ENCODE peak calls at places on chromosomes 13 and 19, in eight cellular contexts. A is fibroblast of lung; D is activated naive CD8-positive, alpha-beta T cell treated with anti-CD3 and anti-CD28 coated beads, Interleukin-2, amount 50 U/mL, for 24 hours; T is COR-L47; S is CD8-positive, alpha-beta memory T cell; U is cardiac fibroblast; Z is A549; B is foreskin melanocyte. M is an unnamed sample.
A peak's percentile ranks its signal among the peaks of the same experiment; 100 is the strongest.

GRCh38 chr13:73822671-73823592 is 311.3 kb downstream of the KLF12 start:
- DNase-seq in A (no peak), D (no peak), T (no peak), S (no peak), U (no peak), Z (no peak), B (peak; percentile 71), M (no peak)

GRCh38 chr13:30257433-30258099 is 49.8 kb downstream of the KATNAL1 start:
- DNase-seq in A (peak; percentile 47), D (no peak), T (no peak), S (no peak), U (no peak), Z (no peak), B (no peak), M (peak; percentile 46)

GRCh38 chr13:53250272-53250875 is 221.8 kb downstream of the OLFM4 start:
- DNase-seq in A (peak; percentile 61), D (peak; percentile 14), T (peak; percentile 79), S (no peak), U (peak; percentile 84), Z (peak; percentile 3), B (peak; percentile 61), M (peak; percentile 80)

GRCh38 chr13:108322206-108322824 is 52.8 kb downstream of the TNFSF13B start:
- DNase-seq in A (peak; percentile 33), D (no peak), T (peak; percentile 39), S (no peak), U (peak; percentile 67), Z (peak; percentile 4), B (peak; percentile 24), M (peak; percentile 24)

GRCh38 chr13:107960301-107960700 is 255.0 kb downstream of the LIG4 start:
- DNase-seq in A (peak; percentile 1), D (no peak), T (no peak), S (no peak), U (no peak), Z (no peak), B (no peak), M (no peak)

GRCh38 chr13:43446126-43446525 is 340.6 kb downstream of the ENOX1 start:
- DNase-seq in A (peak; percentile 65), D (no peak), T (no peak), S (no peak), U (no peak), Z (no peak), B (no peak), M (no peak)

GRCh38 chr13:20991741-20992520 is 69.5 kb downstream of the LATS2 start:
- DNase-seq in A (no peak), D (no peak), T (no peak), S (no peak), U (no peak), Z (no peak), B (no peak), M (no peak)

GRCh38 chr19:31461814-31462539 is 112.7 kb upstream of the TSHZ3 start:
- DNase-seq in A (peak; percentile 6), D (no peak), T (no peak), S (no peak), U (peak; percentile 51), Z (no peak), B (no peak), M (no peak)

GRCh38 chr19:57305056-57305455 is 15.2 kb upstream of the ZNF543 start:
- DNase-seq in A (peak; percentile 73), D (no peak), T (no peak), S (no peak), U (no peak), Z (no peak), B (no peak), M (no peak)